ENCODE peak calls at places on chromosomes 7 and 10, in six cellular contexts. B is SJSA1; A is IMR-90; S is stomach; J is CD4-positive, CD25-positive, alpha-beta regulatory T cell; R is upper lobe of right lung. L is an unnamed sample.

GRCh38 chr10:86899670-86900276 is 57.6 kb downstream of the MMRN2 start:
- DNase-seq in R (no peak), A (peak; percentile 71), S (peak; percentile 63), B (peak; percentile 53), J (peak; percentile 34), L (peak; percentile 63)

GRCh38 chr7:6508539-6508938 is 42.7 kb downstream of the GRID2IP start:
- DNase-seq in B (no peak), S (no peak), A (no peak), R (no peak), J (no peak), L (no peak)

GRCh38 chr10:17394854-17395253 is 59.5 kb downstream of the ST8SIA6 start:
- DNase-seq in A (no peak), B (no peak), J (no peak), S (no peak), R (no peak), L (no peak)

GRCh38 chr7:37297546-37297945 is 151.1 kb downstream of the ELMO1 start:
- DNase-seq in S (no peak), A (no peak), B (peak; percentile 63), J (no peak), R (no peak), L (no peak)

GRCh38 chr7:33108931-33109757 is at the start of gene RP9:
- DNase-seq in S (peak; percentile 72), J (peak; percentile 76), B (peak; percentile 63), R (peak; percentile 88), A (peak; percentile 47), L (peak; percentile 88)

GRCh38 chr10:119375574-119376265 is 166.8 kb downstream of the RGS10 start:
- DNase-seq in B (peak; percentile 29), A (peak; percentile 78), J (no peak), R (peak; percentile 64), S (peak; percentile 38), L (no peak)

GRCh38 chr7:132030161-132030568 is 473.7 kb upstream of the PODXL start:
- DNase-seq in J (no peak), B (no peak), S (peak; percentile 61), A (no peak), R (peak; percentile 63), L (no peak)

GRCh38 chr7:15720849-15721471 is 34.5 kb upstream of the MEOX2 start:
- DNase-seq in S (no peak), B (peak; percentile 23), J (no peak), A (peak; percentile 53), R (no peak), L (peak; percentile 59)

DNA sequence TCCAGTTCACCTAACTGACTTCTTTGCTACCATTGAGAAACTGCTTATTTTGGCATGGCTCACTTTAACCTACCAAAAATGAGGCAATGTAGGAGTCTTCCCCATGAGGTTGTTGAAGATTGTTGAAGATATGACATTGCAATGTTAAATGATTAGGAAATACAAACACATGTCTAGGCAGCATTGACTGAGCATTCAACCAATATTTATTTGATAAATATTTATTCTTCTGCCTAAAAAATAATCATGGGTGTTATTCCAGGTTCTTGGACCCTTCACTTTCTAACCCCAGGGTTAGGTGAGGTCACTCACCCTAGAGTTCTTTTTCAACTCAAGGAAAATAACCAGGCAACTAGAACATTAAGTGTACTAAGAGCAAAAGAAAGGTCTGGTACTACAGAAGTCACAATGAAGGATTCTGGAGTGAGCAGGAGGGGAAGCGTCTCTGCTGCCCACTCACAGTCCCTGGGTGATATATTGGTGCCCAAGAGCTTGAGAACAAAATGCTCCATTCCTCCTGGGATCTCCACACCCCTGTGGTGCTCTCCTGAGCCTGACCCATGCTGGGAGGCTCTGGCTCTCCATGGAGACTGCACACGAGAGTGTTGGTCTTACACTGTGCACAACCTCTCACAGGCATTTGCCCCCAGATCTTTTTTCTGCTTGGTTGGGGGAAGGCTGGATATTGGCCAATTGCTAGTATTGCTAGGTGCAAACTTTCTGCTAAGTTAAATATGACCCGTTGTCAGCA is 123.4 kb downstream of the SPAG6 start:
- DNase-seq in R (no peak), S (no peak), A (no peak), J (no peak), B (no peak), L (no peak)
- H3K27me3 ChIP-seq in R (peaks cover 25% of the 10 kb centered on the region), S (peaks cover 6% of the 10 kb centered on the region), A (peaks cover 31% of the 10 kb centered on the region), J (peaks cover 18% of the 10 kb centered on the region), B (no peaks in the 10 kb centered on the region), L (no peaks in the 10 kb centered on the region)

DNA sequence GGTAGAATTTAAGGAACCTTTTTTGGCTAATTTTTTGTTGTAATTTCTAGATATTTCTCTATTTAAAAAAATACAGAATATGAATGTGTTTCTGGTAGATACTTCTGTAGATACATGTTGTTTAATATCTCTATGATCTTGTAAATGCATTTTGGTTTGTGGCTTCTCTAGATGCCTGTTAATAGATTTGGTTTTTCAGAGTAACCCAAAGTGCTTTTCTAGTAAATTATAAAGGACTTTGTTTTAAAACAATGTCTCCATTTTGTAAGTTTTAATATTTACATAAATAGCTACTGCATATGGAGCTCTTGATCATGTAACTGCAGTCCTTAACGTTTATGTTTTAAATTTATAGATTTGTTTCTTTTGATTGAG is 88.5 kb downstream of the MDFIC start:
- DNase-seq in B (no peak), A (no peak), R (no peak), S (no peak), J (no peak), L (no peak)
- H3K4me1 ChIP-seq in B (peaks cover 28% of the 10 kb centered on the region), A (peaks cover 8% of the 10 kb centered on the region), R (peaks cover 23% of the 10 kb centered on the region), S (peaks cover 34% of the 10 kb centered on the region), J (peaks cover 58% of the 10 kb centered on the region), L (no peaks in the 10 kb centered on the region)

DNA sequence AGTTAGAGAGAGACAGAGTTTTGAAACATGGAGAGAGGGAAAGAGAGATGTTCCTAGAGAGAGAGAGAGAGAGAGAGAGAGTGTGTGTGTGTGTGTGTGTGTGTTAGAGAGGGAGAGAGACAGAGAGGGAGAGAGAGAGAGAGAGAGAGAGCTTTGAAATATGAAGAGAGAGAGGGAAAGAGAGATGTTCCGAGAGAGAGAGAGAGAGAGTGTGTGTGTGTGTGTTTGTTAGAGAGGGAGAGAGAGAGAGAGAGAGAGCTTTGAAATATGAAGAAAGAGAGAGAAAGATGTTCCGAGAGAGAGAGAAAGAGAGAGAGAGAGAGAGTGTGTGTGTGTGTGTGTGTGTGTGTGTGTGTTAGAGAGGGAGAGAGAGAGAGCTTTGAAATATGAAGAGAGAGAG is 131.1 kb downstream of the KCNMA1 start:
- DNase-seq in A (peak; percentile 23), S (no peak), R (no peak), B (no peak), J (no peak), L (no peak)
- H3K4me3 ChIP-seq in A (no peak overlapping the region), S (no peak overlapping the region), R (no peak overlapping the region), B (no peak overlapping the region), J (no peak overlapping the region), L (no peak overlapping the region)

GRCh38 chr7:151194188-151194587 is 7.1 kb upstream of the ASB10 start:
- DNase-seq in S (no peak), A (no peak), J (no peak), B (no peak), R (no peak), L (no peak)
- H3K27me3 ChIP-seq in S (no peaks in the 10 kb centered on the region), A (peaks cover 90% of the 10 kb centered on the region), J (peaks cover 2% of the 10 kb centered on the region), B (peaks cover 55% of the 10 kb centered on the region), R (no peaks in the 10 kb centered on the region), L (peaks cover 66% of the 10 kb centered on the region)

DNA sequence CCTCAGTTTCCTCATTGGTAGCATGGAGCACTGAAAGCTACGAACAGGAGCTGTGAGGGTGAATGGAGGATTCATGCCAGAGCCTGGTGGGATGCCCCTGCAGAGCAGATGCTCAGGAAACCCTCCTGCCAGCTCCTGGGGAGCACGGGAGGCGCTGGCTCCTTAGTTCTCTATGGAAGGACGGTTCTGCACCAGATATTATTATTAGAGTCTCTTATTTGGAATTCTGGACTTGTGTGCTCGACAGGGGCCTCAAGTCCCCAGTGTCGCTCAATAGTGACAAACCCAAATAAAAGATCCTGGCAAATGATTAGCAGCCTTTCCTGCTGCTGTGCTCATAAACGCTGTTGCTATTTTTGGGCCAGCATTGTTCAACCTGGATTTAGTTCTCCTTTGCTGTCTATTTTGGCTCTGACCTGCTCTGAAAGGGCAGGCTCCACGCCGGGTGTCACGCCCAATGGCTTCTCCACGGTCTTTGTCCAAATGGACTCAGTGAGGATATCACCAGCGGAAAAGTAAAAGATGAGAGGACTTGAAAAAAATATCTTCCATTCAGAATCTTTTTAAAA is 23.0 kb upstream of the KLF6 start:
- DNase-seq in B (no peak), R (no peak), J (no peak), S (no peak), A (no peak), L (no peak)
- H3K4me1 ChIP-seq in B (peaks cover 82% of the 10 kb centered on the region), R (peaks cover 76% of the 10 kb centered on the region), J (peaks cover 86% of the 10 kb centered on the region), S (peaks cover 93% of the 10 kb centered on the region), A (peaks cover 36% of the 10 kb centered on the region), L (no peaks in the 10 kb centered on the region)

GRCh38 chr10:72690071-72690755 is 1.7 kb upstream of the MCU start:
- DNase-seq in S (no peak), A (no peak), R (no peak), B (no peak), J (no peak), L (peak; percentile 18)

GRCh38 chr10:72692057-72692891 is at the start of gene MCU:
- DNase-seq in B (peak; percentile 86), J (peak; percentile 91), S (peak; percentile 97), R (peak; percentile 96), A (peak; percentile 37), L (peak; percentile 96)

GRCh38 chr10:72689660-72690059 is 2.3 kb upstream of the MCU start:
- DNase-seq in S (no peak), J (no peak), A (no peak), R (no peak), B (no peak), L (no peak)

GRCh38 chr10:72692897-72693598 is 1.1 kb downstream of the MCU start:
- DNase-seq in R (no peak), S (no peak), J (peak; percentile 32), A (peak; percentile 18), B (peak; percentile 37), L (peak; percentile 25)

DNA sequence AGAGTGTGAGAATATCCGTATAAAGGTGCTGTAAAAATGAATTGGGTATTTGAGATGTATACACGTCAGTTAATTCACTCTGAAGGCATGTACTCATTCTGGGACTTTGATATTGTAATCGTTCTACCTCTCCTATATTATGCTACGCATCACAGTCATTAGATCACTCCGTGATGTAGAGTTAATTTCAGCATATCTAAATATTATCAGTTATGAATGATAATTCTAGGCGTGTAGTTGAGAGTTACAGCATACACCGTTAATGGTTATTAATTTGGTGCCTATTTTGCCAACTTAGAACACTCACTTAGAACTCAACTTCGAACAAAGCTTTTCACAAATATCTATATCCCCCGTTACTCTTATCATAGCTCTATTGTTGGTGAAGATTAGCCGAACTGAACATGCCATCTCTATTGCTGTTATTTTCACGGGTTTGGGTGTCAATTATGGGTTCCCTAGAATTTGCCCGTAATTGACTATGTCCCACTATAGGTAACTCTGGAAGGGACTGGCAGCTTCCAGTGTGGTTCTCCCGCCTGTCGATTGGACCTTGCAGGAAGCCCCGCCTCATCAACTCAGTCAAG is 380 bp upstream of the MCU start:
- DNase-seq in S (no peak), J (no peak), A (peak; percentile 93), B (no peak), R (no peak), L (no peak)
- H3K4me3 ChIP-seq in S (peak overlapping the region; percentile 87), J (peak overlapping the region; percentile 95), A (peak overlapping the region; percentile 95), B (peak overlapping the region; percentile 95), R (peak overlapping the region; percentile 79), L (peak overlapping the region; percentile 68)

L was measured in HAP-1.